ENCODE peak calls at places on chromosomes 5 and 9, in nine cellular contexts. A, T, R, F, V, E, P, L and C are unnamed samples.

GRCh38 chr5:318341-318897 is 3.1 kb upstream of the AHRR start:
- DNase-seq in P (no peak), L (no peak), T (no peak), F (no peak), A (peak), R (no peak), E (peak), V (peak), C (peak)

GRCh38 chr5:40486437-40487270 is 193.1 kb upstream of the PTGER4 start:
- DNase-seq in T (no peak), R (peak), E (no peak), A (peak), V (no peak), L (no peak), P (peak), F (no peak), C (peak)

GRCh38 chr5:143585970-143586369 is 182.5 kb upstream of the NR3C1 start:
- DNase-seq in F (no peak), A (no peak), T (no peak), V (no peak), L (no peak), P (no peak), E (peak), R (no peak), C (no peak)

GRCh38 chr5:133992429-133993151 is 12.2 kb downstream of the VDAC1 start:
- DNase-seq in E (no peak), F (no peak), L (peak), A (no peak), V (no peak), T (no peak), P (no peak), R (no peak), C (peak)

GRCh38 chr5:131264453-131265200 is 774 bp downstream of the CDC42SE2 start:
- DNase-seq in V (no peak), A (peak), P (no peak), L (no peak), R (peak), F (peak), E (peak), T (no peak), C (peak)

GRCh38 chr5:173789031-173789920 is 98.9 kb upstream of the CPEB4 start:
- DNase-seq in E (peak), L (no peak), R (no peak), F (no peak), V (peak), A (peak), T (no peak), P (no peak), C (no peak)

GRCh38 chr5:141850183-141850768 is 27.9 kb downstream of the PCDH1 start:
- DNase-seq in V (no peak), A (peak), L (no peak), F (no peak), R (peak), P (peak), T (peak), E (peak), C (peak)

GRCh38 chr5:29169851-29170250 is 2023.6 kb upstream of the CDH6 start:
- DNase-seq in V (no peak), T (no peak), L (no peak), A (no peak), E (no peak), P (no peak), R (no peak), F (no peak), C (no peak)

GRCh38 chr5:57181151-57181550 is 7.3 kb downstream of the GPBP1 start:
- DNase-seq in E (no peak), P (no peak), V (no peak), T (no peak), L (no peak), R (no peak), F (no peak), A (no peak), C (no peak)

GRCh38 chr5:132497488-132497997 is 7.0 kb upstream of the IRF1 start:
- DNase-seq in P (no peak), L (no peak), A (peak), E (peak), F (peak), V (peak), R (no peak), T (no peak), C (peak)

GRCh38 chr9:128607642-128608350 is 48.9 kb downstream of the DYNC2I2 start:
- DNase-seq in A (peak), P (no peak), V (peak), F (no peak), T (no peak), R (no peak), L (no peak), E (no peak), C (no peak)

GRCh38 chr5:151248651-151249050 is 4.3 kb upstream of the GM2A start:
- DNase-seq in L (no peak), F (no peak), V (no peak), T (no peak), P (no peak), R (no peak), E (no peak), A (no peak), C (no peak)